ENCODE peak calls at places on chromosomes 6 and 20, in seven cellular contexts. F is iPS-NIHi11; N is CD8-positive, alpha-beta memory T cell; A is fibroblast of lung; H is stomach; L is NCI-H774; O is EL. K is an unnamed sample.

GRCh38 chr20:47205577-47206123 is 150.8 kb downstream of the ZMYND8 start:
- DNase-seq in F (peak), N (no peak), A (peak), H (peak), L (no peak), O (peak), K (no peak)

GRCh38 chr6:21610376-21610775 is 16.8 kb downstream of the SOX4 start:
- DNase-seq in F (no peak), N (no peak), A (no peak), H (no peak), L (no peak), O (no peak), K (no peak)

GRCh38 chr6:5152417-5152816 is 67.3 kb downstream of the PPP1R3G start:
- DNase-seq in F (no peak), N (no peak), A (peak), H (no peak), L (no peak), O (no peak), K (no peak)

GRCh38 chr20:23302386-23302785 is 48.2 kb upstream of the NXT1 start:
- DNase-seq in F (no peak), N (no peak), A (no peak), H (no peak), L (no peak), O (no peak), K (no peak)

GRCh38 chr6:141988954-141989705 is 143.6 kb upstream of the GJE1 start:
- DNase-seq in F (peak), N (no peak), A (peak), H (no peak), L (no peak), O (peak), K (peak)

GRCh38 chr20:53594068-53595017 is 704 bp upstream of the ZNF217 start:
- DNase-seq in F (peak), N (peak), A (peak), H (peak), L (peak), O (peak), K (peak)

GRCh38 chr6:6998194-6998569 is 109.6 kb upstream of the RREB1 start:
- DNase-seq in F (no peak), N (no peak), A (no peak), H (no peak), L (no peak), O (peak), K (no peak)

GRCh38 chr6:135438907-135439535 is 58.5 kb downstream of the AHI1 start:
- DNase-seq in F (no peak), N (no peak), A (peak), H (no peak), L (no peak), O (peak), K (no peak)

GRCh38 chr6:159984268-159984786 is 15.4 kb downstream of the IGF2R start:
- DNase-seq in F (no peak), N (no peak), A (peak), H (no peak), L (no peak), O (peak), K (no peak)

GRCh38 chr20:17787816-17788215 is 88.0 kb downstream of the BANF2 start:
- DNase-seq in F (no peak), N (no peak), A (no peak), H (no peak), L (no peak), O (no peak), K (no peak)

GRCh38 chr6:144351338-144351737 is 66.2 kb downstream of the UTRN start:
- DNase-seq in F (no peak), N (no peak), A (no peak), H (no peak), L (no peak), O (no peak), K (peak)

GRCh38 chr6:136114661-136115060 is 135.4 kb downstream of the MTFR2 start:
- DNase-seq in F (no peak), N (no peak), A (no peak), H (peak), L (peak), O (no peak), K (no peak)

GRCh38 chr6:105077592-105078463 is 102.0 kb downstream of the POPDC3 start:
- DNase-seq in F (no peak), N (no peak), A (peak), H (no peak), L (peak), O (peak), K (no peak)

GRCh38 chr20:23631981-23632710 is 5.6 kb downstream of the CST3 start:
- DNase-seq in F (no peak), N (no peak), A (no peak), H (no peak), L (no peak), O (no peak), K (no peak)